ENCODE peak calls at places on chromosomes 12 and 14, in ten cellular contexts. One of them, this sample, is unnamed.

GRCh38 chr14:50667491-50668007 is 557 bp downstream of the SAV1 start:
- DNase-seq in frontal cortex: no peak
- DNase-seq in NCI-H1930: peak
- DNase-seq in IMR-90: no peak
- DNase-seq in T-helper 9 cell: no peak
- DNase-seq in T follicular helper cell: peak
- DNase-seq in ELR: no peak
- DNase-seq in substantia nigra: no peak
- DNase-seq in LHCN-M2: no peak
- DNase-seq in GM23248: no peak
- DNase-seq in this sample: no peak

GRCh38 chr14:53391156-53391555 is 238.0 kb upstream of the DDHD1 start:
- DNase-seq in frontal cortex: no peak
- DNase-seq in NCI-H1930: no peak
- DNase-seq in IMR-90: peak
- DNase-seq in T-helper 9 cell: no peak
- DNase-seq in T follicular helper cell: no peak
- DNase-seq in ELR: peak
- DNase-seq in substantia nigra: no peak
- DNase-seq in LHCN-M2: peak
- DNase-seq in GM23248: peak
- DNase-seq in this sample: no peak

GRCh38 chr14:20044243-20044642 is 8.4 kb upstream of the OR4K13 start:
- DNase-seq in frontal cortex: no peak
- DNase-seq in NCI-H1930: no peak
- DNase-seq in IMR-90: no peak
- DNase-seq in T-helper 9 cell: no peak
- DNase-seq in T follicular helper cell: no peak
- DNase-seq in ELR: no peak
- DNase-seq in substantia nigra: no peak
- DNase-seq in LHCN-M2: no peak
- DNase-seq in GM23248: no peak
- DNase-seq in this sample: no peak

GRCh38 chr12:64890873-64891468 is 66.5 kb downstream of the TBC1D30 start:
- DNase-seq in frontal cortex: peak
- DNase-seq in NCI-H1930: peak
- DNase-seq in IMR-90: peak
- DNase-seq in T-helper 9 cell: no peak
- DNase-seq in T follicular helper cell: no peak
- DNase-seq in ELR: peak
- DNase-seq in substantia nigra: no peak
- DNase-seq in LHCN-M2: peak
- DNase-seq in GM23248: peak
- DNase-seq in this sample: peak

GRCh38 chr12:12693111-12693671 is 2.8 kb downstream of the GPR19 start:
- DNase-seq in frontal cortex: no peak
- DNase-seq in NCI-H1930: no peak
- DNase-seq in IMR-90: no peak
- DNase-seq in T-helper 9 cell: no peak
- DNase-seq in T follicular helper cell: no peak
- DNase-seq in ELR: no peak
- DNase-seq in substantia nigra: no peak
- DNase-seq in LHCN-M2: no peak
- DNase-seq in GM23248: no peak
- DNase-seq in this sample: no peak

GRCh38 chr12:105281694-105282049 is 45.7 kb upstream of the APPL2 start:
- DNase-seq in frontal cortex: no peak
- DNase-seq in NCI-H1930: peak
- DNase-seq in IMR-90: no peak
- DNase-seq in T-helper 9 cell: no peak
- DNase-seq in T follicular helper cell: no peak
- DNase-seq in ELR: peak
- DNase-seq in substantia nigra: no peak
- DNase-seq in LHCN-M2: no peak
- DNase-seq in GM23248: no peak
- DNase-seq in this sample: no peak

GRCh38 chr12:116582610-116583009 is 23.4 kb downstream of the MAP1LC3B2 start:
- DNase-seq in frontal cortex: no peak
- DNase-seq in NCI-H1930: no peak
- DNase-seq in IMR-90: peak
- DNase-seq in T-helper 9 cell: no peak
- DNase-seq in T follicular helper cell: no peak
- DNase-seq in ELR: no peak
- DNase-seq in substantia nigra: no peak
- DNase-seq in LHCN-M2: no peak
- DNase-seq in GM23248: no peak
- DNase-seq in this sample: no peak

GRCh38 chr12:101257357-101257756 is 22.5 kb upstream of the UTP20 start:
- DNase-seq in frontal cortex: no peak
- DNase-seq in NCI-H1930: no peak
- DNase-seq in IMR-90: no peak
- DNase-seq in T-helper 9 cell: no peak
- DNase-seq in T follicular helper cell: no peak
- DNase-seq in ELR: no peak
- DNase-seq in substantia nigra: no peak
- DNase-seq in LHCN-M2: no peak
- DNase-seq in GM23248: no peak
- DNase-seq in this sample: no peak

This sample was measured in SK-N-MC.